ENCODE peak calls at places on chromosomes 6 and 20, in five cellular contexts. C is head of caudate nucleus, G is SW 1271, F is MV-4-11, J is KG1. P is an unnamed sample.

GRCh38 chr6:71349395-71349794 is 60.8 kb downstream of the OGFRL1 start:
- DNase-seq in C (no peak), G (peak), F (peak), J (peak), P (no peak)

GRCh38 chr6:37809144-37809543 is 10.4 kb upstream of the ZFAND3 start:
- DNase-seq in C (no peak), G (no peak), F (no peak), J (no peak), P (no peak)

GRCh38 chr6:63394656-63395308 is 75.0 kb upstream of the LGSN start:
- DNase-seq in C (no peak), G (no peak), F (no peak), J (no peak), P (no peak)

GRCh38 chr6:105917038-105917695 is 169.0 kb upstream of the PRDM1 start:
- DNase-seq in C (no peak), G (no peak), F (no peak), J (no peak), P (no peak)

GRCh38 chr20:57803718-57804005 is 93.8 kb upstream of the PMEPA1 start:
- DNase-seq in C (no peak), G (no peak), F (no peak), J (no peak), P (no peak)

GRCh38 chr6:71332012-71332411 is 43.4 kb downstream of the OGFRL1 start:
- DNase-seq in C (no peak), G (no peak), F (no peak), J (no peak), P (no peak)

GRCh38 chr6:131600696-131601095 is 27.3 kb downstream of the MED23 start:
- DNase-seq in C (peak), G (no peak), F (no peak), J (no peak), P (no peak)

GRCh38 chr6:6704423-6705060 is 116.0 kb downstream of the LY86 start:
- DNase-seq in C (no peak), G (no peak), F (no peak), J (no peak), P (no peak)

GRCh38 chr6:110325197-110325596 is 33.0 kb downstream of the METTL24 start:
- DNase-seq in C (no peak), G (no peak), F (no peak), J (no peak), P (no peak)

GRCh38 chr6:105609375-105609991 is 206.6 kb upstream of the PREP start:
- DNase-seq in C (no peak), G (no peak), F (no peak), J (no peak), P (peak)

GRCh38 chr20:5135363-5136012 is 8.7 kb downstream of the CDS2 start:
- DNase-seq in C (no peak), G (no peak), F (no peak), J (no peak), P (no peak)

GRCh38 chr20:45918779-45919535 is 7.0 kb upstream of the PLTP start:
- DNase-seq in C (no peak), G (no peak), F (no peak), J (no peak), P (no peak)

GRCh38 chr20:24667689-24668383 is 198.4 kb downstream of the SYNDIG1 start:
- DNase-seq in C (no peak), G (no peak), F (no peak), J (no peak), P (no peak)

GRCh38 chr6:35737413-35738211 is 780 bp downstream of the ARMC12 start:
- DNase-seq in C (peak), G (peak), F (peak), J (peak), P (no peak)

GRCh38 chr6:34414999-34415858 is 10.6 kb downstream of the RPS10 start:
- DNase-seq in C (peak), G (peak), F (peak), J (no peak), P (no peak)

GRCh38 chr6:168535711-168536110 is 94.7 kb downstream of the SMOC2 start:
- DNase-seq in C (peak), G (no peak), F (no peak), J (no peak), P (no peak)

GRCh38 chr6:106547556-106547955 is 81.7 kb downstream of the RTN4IP1 start:
- DNase-seq in C (no peak), G (no peak), F (peak), J (no peak), P (no peak)

GRCh38 chr6:26420607-26421235 is 18.6 kb downstream of the BTN3A1 start:
- DNase-seq in C (peak), G (peak), F (peak), J (peak), P (no peak)

GRCh38 chr20:41726727-41727126 is 108.5 kb upstream of the CHD6 start:
- DNase-seq in C (no peak), G (no peak), F (no peak), J (no peak), P (no peak)

GRCh38 chr6:164379786-164380185 is 929.6 kb downstream of the C6orf118 start:
- DNase-seq in C (no peak), G (no peak), F (no peak), J (no peak), P (no peak)

GRCh38 chr20:62922451-62922921 is 3.8 kb downstream of the DIDO1 start:
- DNase-seq in C (no peak), G (no peak), F (no peak), J (no peak), P (no peak)

GRCh38 chr6:142531727-142532126 is 229.9 kb downstream of the ADGRG6 start:
- DNase-seq in C (no peak), G (peak), F (no peak), J (no peak), P (no peak)

GRCh38 chr6:116096979-116097816 is 3.5 kb upstream of the NT5DC1 start:
- DNase-seq in C (no peak), G (peak), F (no peak), J (no peak), P (no peak)

P was measured in glomerular endothelial cell.